ENCODE peak calls at places on chromosome 3, in six cellular contexts. E is activated CD4-positive, alpha-beta T cell treated with anti-CD3 and anti-CD28 coated beads, Interleukin-2, amount 50 U/mL, for 1 hour; S is ACHN; O is amniotic stem cell; T is NCI-H1436 treated with DMSO at 0.1 percent for 48 hours; V is stimulated activated CD4-positive, alpha-beta T cell treated with anti-CD3 and anti-CD28 coated beads, Interleukin-15, amount 100 ng/mL, for 24 hours. Y is an unnamed sample.

GRCh38 chr3:114674041-114674440 is 380.2 kb downstream of the TIGIT start:
- DNase-seq in T (no peak), O (no peak), V (no peak), S (no peak), E (no peak), Y (no peak)

GRCh38 chr3:66719796-66720195 is 219.0 kb upstream of the LRIG1 start:
- DNase-seq in T (no peak), O (no peak), E (no peak), S (no peak), V (no peak), Y (no peak)

GRCh38 chr3:195182470-195182795 is 88.5 kb downstream of the XXYLT1 start:
- DNase-seq in T (no peak), V (peak; percentile 15), O (no peak), S (no peak), E (no peak), Y (peak; percentile 16)

GRCh38 chr3:137163241-137163916 is 205.6 kb downstream of the IL20RB start:
- DNase-seq in T (no peak), V (no peak), O (no peak), E (no peak), S (no peak), Y (peak; percentile 62)

GRCh38 chr3:43087249-43087776 is 18.6 kb downstream of the POMGNT2 start:
- DNase-seq in S (no peak), O (no peak), E (no peak), T (no peak), V (no peak), Y (no peak)

GRCh38 chr3:169657351-169658124 is 6.0 kb downstream of the MECOM start:
- DNase-seq in O (no peak), S (no peak), T (peak; percentile 57), V (no peak), E (no peak), Y (no peak)

GRCh38 chr3:42025388-42026138 is 63.7 kb upstream of the ULK4 start:
- DNase-seq in T (no peak), O (no peak), V (peak; percentile 21), S (no peak), E (no peak), Y (peak; percentile 93)

GRCh38 chr3:186996356-186996755 is 66.0 kb downstream of the ST6GAL1 start:
- DNase-seq in E (no peak), O (no peak), V (no peak), S (no peak), T (no peak), Y (no peak)

GRCh38 chr3:34196914-34197313 is 398.5 kb downstream of the PDCD6IP start:
- DNase-seq in O (no peak), S (no peak), T (no peak), V (no peak), E (no peak), Y (no peak)

GRCh38 chr3:123370819-123371218 is 78.1 kb downstream of the ADCY5 start:
- DNase-seq in O (no peak), E (no peak), T (no peak), V (no peak), S (no peak), Y (no peak)

GRCh38 chr3:123608263-123608937 is 23.5 kb upstream of the HACD2 start:
- DNase-seq in T (no peak), V (no peak), O (no peak), E (no peak), S (no peak), Y (no peak)

GRCh38 chr3:165643433-165643824 is 193.8 kb downstream of the BCHE start:
- DNase-seq in E (no peak), S (peak; percentile 32), O (no peak), V (no peak), T (no peak), Y (no peak)

GRCh38 chr3:141051641-141052569 is 758 bp downstream of the SPSB4 start:
- DNase-seq in V (no peak), O (no peak), T (no peak), E (no peak), S (peak; percentile 12), Y (no peak)

GRCh38 chr3:60610441-60611112 is 640.7 kb downstream of the FHIT start:
- DNase-seq in O (no peak), T (no peak), V (no peak), E (no peak), S (no peak), Y (no peak)

GRCh38 chr3:139537795-139538538 is 1.6 kb downstream of the RBP1 start:
- DNase-seq in E (no peak), T (no peak), O (no peak), V (no peak), S (no peak), Y (no peak)

GRCh38 chr3:172918568-172919296 is 168.2 kb downstream of the ECT2 start:
- DNase-seq in V (no peak), E (no peak), O (no peak), S (no peak), T (no peak), Y (no peak)

GRCh38 chr3:182651461-182651860 is 141.8 kb upstream of the ATP11B start:
- DNase-seq in V (no peak), O (no peak), T (no peak), S (no peak), E (no peak), Y (no peak)

GRCh38 chr3:8550619-8551018 is 49.0 kb downstream of the LMCD1 start:
- DNase-seq in O (no peak), T (no peak), V (no peak), S (no peak), E (no peak), Y (no peak)

GRCh38 chr3:93843981-93844380 is 129.7 kb downstream of the PROS1 start:
- DNase-seq in V (no peak), S (peak; percentile 95), T (no peak), O (peak; percentile 22), E (no peak), Y (no peak)

GRCh38 chr3:146189519-146190173 is 28.7 kb upstream of the PLOD2 start:
- DNase-seq in E (no peak), V (peak; percentile 1), S (peak; percentile 70), T (peak; percentile 42), O (no peak), Y (no peak)

GRCh38 chr3:172562881-172563835 is 39.9 kb upstream of the TNFSF10 start:
- DNase-seq in T (no peak), O (no peak), E (no peak), V (peak; percentile 48), S (peak; percentile 55), Y (no peak)

GRCh38 chr3:48598323-48599076 is 3.4 kb upstream of the COL7A1 start:
- DNase-seq in S (no peak), V (no peak), E (no peak), T (no peak), O (peak; percentile 95), Y (no peak)

GRCh38 chr3:193343726-193344222 is 34.8 kb downstream of the ATP13A5 start:
- DNase-seq in S (no peak), O (no peak), T (no peak), V (no peak), E (no peak), Y (no peak)

GRCh38 chr3:129623447-129624118 is 17.1 kb upstream of the PLXND1 start:
- DNase-seq in O (no peak), E (no peak), V (no peak), S (no peak), T (no peak), Y (no peak)